ENCODE peak calls at places on chromosomes 4 and X, in four cellular contexts. One of them, this sample, is unnamed.
A peak's percentile ranks its signal among the peaks of the same experiment; 100 is the strongest.

GRCh38 chr4:101790521-101791188 is at the start of gene BANK1:
- DNase-seq in GM04504: no peak
- DNase-seq in stimulated activated CD4-positive, alpha-beta T cell treated with anti-CD3 and anti-CD28 coated beads, Interleukin-2, amount 100 ng/mL, for 24 hours: peak; percentile 20
- DNase-seq in Right ventricle myocardium superior: peak; percentile 64
- DNase-seq in this sample: no peak

GRCh38 chrX:21581479-21581878 is 76.7 kb downstream of the KLHL34 start:
- DNase-seq in GM04504: no peak
- DNase-seq in stimulated activated CD4-positive, alpha-beta T cell treated with anti-CD3 and anti-CD28 coated beads, Interleukin-2, amount 100 ng/mL, for 24 hours: no peak
- DNase-seq in Right ventricle myocardium superior: no peak
- DNase-seq in this sample: no peak

GRCh38 chr4:147840846-147841732 is 109.2 kb downstream of the ARHGAP10 start:
- DNase-seq in GM04504: no peak
- DNase-seq in stimulated activated CD4-positive, alpha-beta T cell treated with anti-CD3 and anti-CD28 coated beads, Interleukin-2, amount 100 ng/mL, for 24 hours: no peak
- DNase-seq in Right ventricle myocardium superior: no peak
- DNase-seq in this sample: no peak

GRCh38 chrX:54007682-54008081 is 36.6 kb downstream of the PHF8 start:
- DNase-seq in GM04504: no peak
- DNase-seq in stimulated activated CD4-positive, alpha-beta T cell treated with anti-CD3 and anti-CD28 coated beads, Interleukin-2, amount 100 ng/mL, for 24 hours: no peak
- DNase-seq in Right ventricle myocardium superior: no peak
- DNase-seq in this sample: no peak

GRCh38 chr4:7638984-7639789 is 204.5 kb upstream of the PSAPL1 start:
- DNase-seq in GM04504: no peak
- DNase-seq in stimulated activated CD4-positive, alpha-beta T cell treated with anti-CD3 and anti-CD28 coated beads, Interleukin-2, amount 100 ng/mL, for 24 hours: no peak
- DNase-seq in Right ventricle myocardium superior: no peak
- DNase-seq in this sample: no peak

GRCh38 chr4:8329560-8329858 is 60.0 kb downstream of the HTRA3 start:
- DNase-seq in GM04504: no peak
- DNase-seq in stimulated activated CD4-positive, alpha-beta T cell treated with anti-CD3 and anti-CD28 coated beads, Interleukin-2, amount 100 ng/mL, for 24 hours: no peak
- DNase-seq in Right ventricle myocardium superior: peak; percentile 35
- DNase-seq in this sample: no peak

GRCh38 chr4:174524242-174524641 is 2.0 kb upstream of the HPGD start:
- DNase-seq in GM04504: no peak
- DNase-seq in stimulated activated CD4-positive, alpha-beta T cell treated with anti-CD3 and anti-CD28 coated beads, Interleukin-2, amount 100 ng/mL, for 24 hours: no peak
- DNase-seq in Right ventricle myocardium superior: no peak
- DNase-seq in this sample: no peak

GRCh38 chr4:77082886-77083608 is 7.3 kb upstream of the CCNI start:
- DNase-seq in GM04504: no peak
- DNase-seq in stimulated activated CD4-positive, alpha-beta T cell treated with anti-CD3 and anti-CD28 coated beads, Interleukin-2, amount 100 ng/mL, for 24 hours: no peak
- DNase-seq in Right ventricle myocardium superior: no peak
- DNase-seq in this sample: no peak

GRCh38 chr4:175419120-175419774 is 392.8 kb downstream of the GPM6A start:
- DNase-seq in GM04504: peak; percentile 90
- DNase-seq in stimulated activated CD4-positive, alpha-beta T cell treated with anti-CD3 and anti-CD28 coated beads, Interleukin-2, amount 100 ng/mL, for 24 hours: no peak
- DNase-seq in Right ventricle myocardium superior: no peak
- DNase-seq in this sample: no peak

GRCh38 chr4:55736605-55737183 is 82.9 kb upstream of the EXOC1L start:
- DNase-seq in GM04504: no peak
- DNase-seq in stimulated activated CD4-positive, alpha-beta T cell treated with anti-CD3 and anti-CD28 coated beads, Interleukin-2, amount 100 ng/mL, for 24 hours: no peak
- DNase-seq in Right ventricle myocardium superior: no peak
- DNase-seq in this sample: no peak

GRCh38 chr4:173176010-173176409 is 7.4 kb downstream of the GALNT7 start:
- DNase-seq in GM04504: no peak
- DNase-seq in stimulated activated CD4-positive, alpha-beta T cell treated with anti-CD3 and anti-CD28 coated beads, Interleukin-2, amount 100 ng/mL, for 24 hours: no peak
- DNase-seq in Right ventricle myocardium superior: no peak
- DNase-seq in this sample: no peak

GRCh38 chr4:15506464-15506863 is 36.8 kb downstream of the CC2D2A start:
- DNase-seq in GM04504: peak; percentile 11
- DNase-seq in stimulated activated CD4-positive, alpha-beta T cell treated with anti-CD3 and anti-CD28 coated beads, Interleukin-2, amount 100 ng/mL, for 24 hours: no peak
- DNase-seq in Right ventricle myocardium superior: no peak
- DNase-seq in this sample: no peak

GRCh38 chrX:20231598-20231997 is 35.1 kb downstream of the RPS6KA3 start:
- DNase-seq in GM04504: no peak
- DNase-seq in stimulated activated CD4-positive, alpha-beta T cell treated with anti-CD3 and anti-CD28 coated beads, Interleukin-2, amount 100 ng/mL, for 24 hours: no peak
- DNase-seq in Right ventricle myocardium superior: no peak
- DNase-seq in this sample: no peak

GRCh38 chr4:105520819-105521790 is 31.3 kb upstream of the ARHGEF38 start:
- DNase-seq in GM04504: peak; percentile 16
- DNase-seq in stimulated activated CD4-positive, alpha-beta T cell treated with anti-CD3 and anti-CD28 coated beads, Interleukin-2, amount 100 ng/mL, for 24 hours: no peak
- DNase-seq in Right ventricle myocardium superior: no peak
- DNase-seq in this sample: no peak

GRCh38 chr4:159308571-159309340 is 205.9 kb downstream of the RAPGEF2 start:
- DNase-seq in GM04504: no peak
- DNase-seq in stimulated activated CD4-positive, alpha-beta T cell treated with anti-CD3 and anti-CD28 coated beads, Interleukin-2, amount 100 ng/mL, for 24 hours: no peak
- DNase-seq in Right ventricle myocardium superior: no peak
- DNase-seq in this sample: no peak

GRCh38 chr4:185640809-185641675 is 105.7 kb upstream of the PDLIM3 start:
- DNase-seq in GM04504: peak; percentile 37
- DNase-seq in stimulated activated CD4-positive, alpha-beta T cell treated with anti-CD3 and anti-CD28 coated beads, Interleukin-2, amount 100 ng/mL, for 24 hours: no peak
- DNase-seq in Right ventricle myocardium superior: no peak
- DNase-seq in this sample: no peak

GRCh38 chrX:45743081-45743533 is 542.4 kb upstream of the DIPK2B start:
- DNase-seq in GM04504: peak; percentile 51
- DNase-seq in stimulated activated CD4-positive, alpha-beta T cell treated with anti-CD3 and anti-CD28 coated beads, Interleukin-2, amount 100 ng/mL, for 24 hours: peak; percentile 29
- DNase-seq in Right ventricle myocardium superior: no peak
- DNase-seq in this sample: no peak

GRCh38 chr4:26362745-26363439 is 42.1 kb downstream of the RBPJ start:
- DNase-seq in GM04504: no peak
- DNase-seq in stimulated activated CD4-positive, alpha-beta T cell treated with anti-CD3 and anti-CD28 coated beads, Interleukin-2, amount 100 ng/mL, for 24 hours: no peak
- DNase-seq in Right ventricle myocardium superior: no peak
- DNase-seq in this sample: no peak

GRCh38 chrX:10079155-10079711 is 77.5 kb upstream of the CLCN4 start:
- DNase-seq in GM04504: no peak
- DNase-seq in stimulated activated CD4-positive, alpha-beta T cell treated with anti-CD3 and anti-CD28 coated beads, Interleukin-2, amount 100 ng/mL, for 24 hours: no peak
- DNase-seq in Right ventricle myocardium superior: no peak
- DNase-seq in this sample: peak; percentile 77

GRCh38 chr4:57100979-57101629 is 9.1 kb downstream of the IGFBP7 start:
- DNase-seq in GM04504: no peak
- DNase-seq in stimulated activated CD4-positive, alpha-beta T cell treated with anti-CD3 and anti-CD28 coated beads, Interleukin-2, amount 100 ng/mL, for 24 hours: no peak
- DNase-seq in Right ventricle myocardium superior: no peak
- DNase-seq in this sample: no peak

GRCh38 chr4:165381821-165382373 is 3.1 kb downstream of the CPE start:
- DNase-seq in GM04504: no peak
- DNase-seq in stimulated activated CD4-positive, alpha-beta T cell treated with anti-CD3 and anti-CD28 coated beads, Interleukin-2, amount 100 ng/mL, for 24 hours: no peak
- DNase-seq in Right ventricle myocardium superior: no peak
- DNase-seq in this sample: no peak

GRCh38 chrX:1596676-1597344 is 5.4 kb downstream of the AKAP17A start:
- DNase-seq in GM04504: no peak
- DNase-seq in stimulated activated CD4-positive, alpha-beta T cell treated with anti-CD3 and anti-CD28 coated beads, Interleukin-2, amount 100 ng/mL, for 24 hours: no peak
- DNase-seq in Right ventricle myocardium superior: no peak
- DNase-seq in this sample: no peak

This sample was measured in sigmoid colon.